ENCODE peak calls at places on chromosomes 2 and 18, in four cellular contexts. One of them, this sample, is unnamed. For H3K4me1, the result is how much of the 10 kb centered on the place peaks cover.

GRCh38 chr18:77203851-77204250 is 45.8 kb upstream of the GALR1 start:
- DNase-seq in effector memory CD4-positive, alpha-beta T cell: no peak
- DNase-seq in mesendoderm: no peak
- DNase-seq in pancreas: no peak
- DNase-seq in this sample: no peak

GRCh38 chr18:13627639-13628038 is 98.7 kb downstream of the FAM210A start:
- DNase-seq in effector memory CD4-positive, alpha-beta T cell: no peak
- DNase-seq in mesendoderm: no peak
- DNase-seq in pancreas: no peak
- DNase-seq in this sample: no peak

GRCh38 chr2:54572262-54572635 is 116.1 kb downstream of the SPTBN1 start:
- DNase-seq in effector memory CD4-positive, alpha-beta T cell: no peak
- DNase-seq in mesendoderm: no peak
- DNase-seq in pancreas: no peak
- DNase-seq in this sample: no peak

GRCh38 chr2:17538844-17539554 is 1.5 kb upstream of the VSNL1 start:
- DNase-seq in effector memory CD4-positive, alpha-beta T cell: no peak
- DNase-seq in mesendoderm: peak
- DNase-seq in pancreas: peak
- DNase-seq in this sample: peak

GRCh38 chr2:232540441-232541041 is 1.0 kb downstream of the CHRNG start:
- DNase-seq in effector memory CD4-positive, alpha-beta T cell: no peak
- DNase-seq in mesendoderm: no peak
- DNase-seq in pancreas: no peak
- DNase-seq in this sample: no peak

GRCh38 chr2:44596537-44597320 is 235.0 kb downstream of the CAMKMT start:
- DNase-seq in effector memory CD4-positive, alpha-beta T cell: no peak
- DNase-seq in mesendoderm: no peak
- DNase-seq in pancreas: no peak
- DNase-seq in this sample: no peak

GRCh38 chr2:66575625-66576371 is 140.9 kb downstream of the MEIS1 start:
- DNase-seq in effector memory CD4-positive, alpha-beta T cell: no peak
- DNase-seq in mesendoderm: peak
- DNase-seq in pancreas: peak
- DNase-seq in this sample: peak

GRCh38 chr2:30694286-30695055 is 112.8 kb downstream of the CAPN13 start:
- DNase-seq in effector memory CD4-positive, alpha-beta T cell: no peak
- DNase-seq in mesendoderm: no peak
- DNase-seq in pancreas: no peak
- DNase-seq in this sample: no peak

GRCh38 chr2:105400138-105400540 is 1.3 kb upstream of the FHL2 start:
- DNase-seq in effector memory CD4-positive, alpha-beta T cell: no peak
- DNase-seq in mesendoderm: no peak
- DNase-seq in pancreas: no peak
- DNase-seq in this sample: no peak

GRCh38 chr2:103496850-103497249 is 735.0 kb downstream of the TMEM182 start:
- DNase-seq in effector memory CD4-positive, alpha-beta T cell: no peak
- DNase-seq in mesendoderm: no peak
- DNase-seq in pancreas: no peak
- DNase-seq in this sample: no peak

GRCh38 chr18:3015203-3015590 is 2.3 kb upstream of the LPIN2 start:
- DNase-seq in effector memory CD4-positive, alpha-beta T cell: no peak
- DNase-seq in mesendoderm: peak
- DNase-seq in pancreas: no peak
- DNase-seq in this sample: peak

GRCh38 chr2:129923265-129924141 is 56.0 kb upstream of the RAB6C start:
- DNase-seq in effector memory CD4-positive, alpha-beta T cell: no peak
- DNase-seq in mesendoderm: peak
- DNase-seq in pancreas: peak
- DNase-seq in this sample: no peak

GRCh38 chr2:42035241-42035640 is 12.6 kb upstream of the PKDCC start:
- DNase-seq in effector memory CD4-positive, alpha-beta T cell: no peak
- DNase-seq in mesendoderm: peak
- DNase-seq in pancreas: no peak
- DNase-seq in this sample: no peak

GRCh38 chr2:30226144-30227032 is 4.9 kb upstream of the LBH start:
- DNase-seq in effector memory CD4-positive, alpha-beta T cell: no peak
- DNase-seq in mesendoderm: no peak
- DNase-seq in pancreas: no peak
- DNase-seq in this sample: no peak

GRCh38 chr18:77067315-77068061 is 65.1 kb downstream of the MBP start:
- DNase-seq in effector memory CD4-positive, alpha-beta T cell: peak
- DNase-seq in mesendoderm: peak
- DNase-seq in pancreas: no peak
- DNase-seq in this sample: no peak

GRCh38 chr18:55421612-55422381 is 166.2 kb downstream of the TCF4 start:
- DNase-seq in effector memory CD4-positive, alpha-beta T cell: no peak
- DNase-seq in mesendoderm: no peak
- DNase-seq in pancreas: no peak
- DNase-seq in this sample: no peak

GRCh38 chr2:2575870-2576386 is 244.9 kb upstream of the MYT1L start:
- DNase-seq in effector memory CD4-positive, alpha-beta T cell: no peak
- DNase-seq in mesendoderm: no peak
- DNase-seq in pancreas: no peak
- DNase-seq in this sample: no peak

GRCh38 chr2:113755690-113756063 is 765 bp downstream of the SLC35F5 start:
- DNase-seq in effector memory CD4-positive, alpha-beta T cell: no peak
- DNase-seq in mesendoderm: no peak
- DNase-seq in pancreas: no peak
- DNase-seq in this sample: no peak

GRCh38 chr2:154394600-154394999 is 303.9 kb upstream of the KCNJ3 start:
- DNase-seq in effector memory CD4-positive, alpha-beta T cell: no peak
- DNase-seq in mesendoderm: no peak
- DNase-seq in pancreas: no peak
- DNase-seq in this sample: no peak

GRCh38 chr2:29502452-29502851 is 387.2 kb downstream of the CLIP4 start:
- DNase-seq in effector memory CD4-positive, alpha-beta T cell: no peak
- DNase-seq in mesendoderm: no peak
- DNase-seq in pancreas: no peak
- DNase-seq in this sample: no peak

GRCh38 chr2:174878537-174879147 is 114.4 kb upstream of the CHRNA1 start:
- DNase-seq in effector memory CD4-positive, alpha-beta T cell: no peak
- DNase-seq in mesendoderm: no peak
- DNase-seq in pancreas: no peak
- DNase-seq in this sample: no peak

GRCh38 chr2:202269585-202269984 is 4.0 kb downstream of the NOP58 start:
- DNase-seq in effector memory CD4-positive, alpha-beta T cell: peak
- DNase-seq in mesendoderm: no peak
- DNase-seq in pancreas: no peak
- DNase-seq in this sample: no peak

GRCh38 chr2:70474266-70474848 is 79.3 kb downstream of the TGFA start:
- DNase-seq in effector memory CD4-positive, alpha-beta T cell: no peak
- DNase-seq in mesendoderm: no peak
- DNase-seq in pancreas: no peak
- DNase-seq in this sample: no peak
- H3K4me1 ChIP-seq in effector memory CD4-positive, alpha-beta T cell: under half
- H3K4me1 ChIP-seq in mesendoderm: under half
- H3K4me1 ChIP-seq in pancreas: under half
- H3K4me1 ChIP-seq in this sample: under half

DNA sequence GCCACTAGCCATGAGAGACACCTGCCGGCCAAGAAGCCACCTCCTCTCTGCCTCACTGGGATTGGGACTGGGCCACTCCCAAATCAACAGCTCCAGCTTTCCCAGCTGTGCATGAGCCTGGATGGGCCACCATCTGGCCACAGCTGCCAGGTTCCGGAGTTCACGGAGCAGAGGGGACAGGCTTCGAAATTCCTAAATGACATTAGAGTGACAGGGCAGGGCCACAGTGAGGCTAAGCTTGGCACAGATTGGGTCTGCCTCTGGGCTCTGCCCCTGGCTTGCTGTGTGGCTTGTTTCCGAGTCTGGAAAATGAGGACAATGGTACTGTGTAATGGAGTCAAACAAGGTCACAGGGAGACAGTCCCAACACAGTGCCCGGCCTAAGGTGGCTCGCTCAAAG is 6.5 kb downstream of the DIPK1C start:
- DNase-seq in effector memory CD4-positive, alpha-beta T cell: no peak
- DNase-seq in mesendoderm: no peak
- DNase-seq in pancreas: no peak
- DNase-seq in this sample: peak
- H3K27ac ChIP-seq in effector memory CD4-positive, alpha-beta T cell: no peak
- H3K27ac ChIP-seq in mesendoderm: no peak
- H3K27ac ChIP-seq in pancreas: no peak
- H3K27ac ChIP-seq in this sample: peak

GRCh38 chr2:230891509-230891908 is 26.8 kb downstream of the ITM2C start:
- DNase-seq in effector memory CD4-positive, alpha-beta T cell: no peak
- DNase-seq in mesendoderm: no peak
- DNase-seq in pancreas: no peak
- DNase-seq in this sample: no peak
- H3K4me1 ChIP-seq in effector memory CD4-positive, alpha-beta T cell: under half
- H3K4me1 ChIP-seq in mesendoderm: under half
- H3K4me1 ChIP-seq in pancreas: under half
- H3K4me1 ChIP-seq in this sample: under half

GRCh38 chr2:229774237-229774636 is 59.9 kb upstream of the DNER start:
- DNase-seq in effector memory CD4-positive, alpha-beta T cell: no peak
- DNase-seq in mesendoderm: no peak
- DNase-seq in pancreas: no peak
- DNase-seq in this sample: no peak
- H3K27ac ChIP-seq in effector memory CD4-positive, alpha-beta T cell: no peak
- H3K27ac ChIP-seq in mesendoderm: no peak
- H3K27ac ChIP-seq in pancreas: no peak
- H3K27ac ChIP-seq in this sample: no peak

GRCh38 chr2:16257725-16258028 is 317.3 kb downstream of the MYCN start:
- DNase-seq in effector memory CD4-positive, alpha-beta T cell: no peak
- DNase-seq in mesendoderm: no peak
- DNase-seq in pancreas: no peak
- DNase-seq in this sample: no peak

GRCh38 chr2:16255120-16255519 is 314.8 kb downstream of the MYCN start:
- DNase-seq in effector memory CD4-positive, alpha-beta T cell: no peak
- DNase-seq in mesendoderm: no peak
- DNase-seq in pancreas: no peak
- DNase-seq in this sample: no peak

GRCh38 chr2:16258350-16258749 is 318.0 kb downstream of the MYCN start:
- DNase-seq in effector memory CD4-positive, alpha-beta T cell: no peak
- DNase-seq in mesendoderm: no peak
- DNase-seq in pancreas: no peak
- DNase-seq in this sample: no peak

GRCh38 chr2:16257001-16257724 is 316.8 kb downstream of the MYCN start:
- DNase-seq in effector memory CD4-positive, alpha-beta T cell: no peak
- DNase-seq in mesendoderm: no peak
- DNase-seq in pancreas: no peak
- DNase-seq in this sample: no peak

GRCh38 chr2:16256601-16257000 is 316.3 kb downstream of the MYCN start:
- DNase-seq in effector memory CD4-positive, alpha-beta T cell: no peak
- DNase-seq in mesendoderm: no peak
- DNase-seq in pancreas: no peak
- DNase-seq in this sample: no peak
- H3K4me1 ChIP-seq in effector memory CD4-positive, alpha-beta T cell: under half
- H3K4me1 ChIP-seq in mesendoderm: under half
- H3K4me1 ChIP-seq in pancreas: under half
- H3K4me1 ChIP-seq in this sample: under half